ENCODE peak calls at places on chromosomes 2 and 18, in four cellular contexts. C, L, E and O are unnamed samples.

GRCh38 chr2:127049927-127050802 is 56.8 kb downstream of the BIN1 start:
- DNase-seq in C (no peak), L (peak), E (no peak), O (peak)

GRCh38 chr2:98532761-98533160 is 75.6 kb downstream of the COA5 start:
- DNase-seq in C (no peak), E (no peak), L (peak), O (no peak)

GRCh38 chr2:24657818-24658217 is 135.4 kb downstream of the PTRHD1 start:
- DNase-seq in E (no peak), L (no peak), C (no peak), O (no peak)

GRCh38 chr18:10526211-10526949 is 553 bp downstream of the NAPG start:
- DNase-seq in L (peak), E (no peak), C (peak), O (peak)

GRCh38 chr2:136131484-136131960 is 13.6 kb upstream of the CXCR4 start:
- DNase-seq in C (no peak), L (no peak), E (no peak), O (no peak)

GRCh38 chr2:226652983-226653765 is 146.4 kb downstream of the IRS1 start:
- DNase-seq in L (no peak), E (no peak), C (no peak), O (no peak)

GRCh38 chr2:64804651-64805050 is 150.9 kb upstream of the SERTAD2 start:
- DNase-seq in C (no peak), E (no peak), L (no peak), O (no peak)

GRCh38 chr2:64770137-64770780 is 116.5 kb upstream of the SERTAD2 start:
- DNase-seq in C (no peak), E (no peak), L (no peak), O (no peak)

GRCh38 chr2:88458633-88459032 is 6.1 kb upstream of the FOXI3 start:
- DNase-seq in C (no peak), L (no peak), E (no peak), O (no peak)

GRCh38 chr18:250685-251084 is 17.2 kb downstream of the THOC1 start:
- DNase-seq in L (no peak), C (no peak), E (no peak), O (no peak)

GRCh38 chr18:9102391-9103216 is at the start of gene NDUFV2:
- DNase-seq in L (peak), C (peak), E (peak), O (peak)

GRCh38 chr2:170098626-170099312 is 79.2 kb upstream of the MYO3B start:
- DNase-seq in E (no peak), L (no peak), C (no peak), O (no peak)

GRCh38 chr2:226609361-226609760 is 190.3 kb downstream of the IRS1 start:
- DNase-seq in E (no peak), L (no peak), C (no peak), O (no peak)

GRCh38 chr18:77002496-77002895 is 130.1 kb downstream of the MBP start:
- DNase-seq in E (no peak), C (no peak), L (no peak), O (no peak)

GRCh38 chr2:39568116-39568515 is 97.6 kb upstream of the TMEM178A start:
- DNase-seq in C (no peak), L (no peak), E (no peak), O (no peak)

GRCh38 chr2:41930807-41931566 is 116.8 kb upstream of the PKDCC start:
- DNase-seq in E (no peak), L (no peak), C (no peak), O (peak)

GRCh38 chr2:98346259-98347236 is at the start of gene CNGA3:
- DNase-seq in E (no peak), C (no peak), L (no peak), O (peak)

GRCh38 chr2:48530033-48530804 is at the start of gene STON1:
- DNase-seq in E (no peak), L (peak), C (no peak), O (peak)

DNA sequence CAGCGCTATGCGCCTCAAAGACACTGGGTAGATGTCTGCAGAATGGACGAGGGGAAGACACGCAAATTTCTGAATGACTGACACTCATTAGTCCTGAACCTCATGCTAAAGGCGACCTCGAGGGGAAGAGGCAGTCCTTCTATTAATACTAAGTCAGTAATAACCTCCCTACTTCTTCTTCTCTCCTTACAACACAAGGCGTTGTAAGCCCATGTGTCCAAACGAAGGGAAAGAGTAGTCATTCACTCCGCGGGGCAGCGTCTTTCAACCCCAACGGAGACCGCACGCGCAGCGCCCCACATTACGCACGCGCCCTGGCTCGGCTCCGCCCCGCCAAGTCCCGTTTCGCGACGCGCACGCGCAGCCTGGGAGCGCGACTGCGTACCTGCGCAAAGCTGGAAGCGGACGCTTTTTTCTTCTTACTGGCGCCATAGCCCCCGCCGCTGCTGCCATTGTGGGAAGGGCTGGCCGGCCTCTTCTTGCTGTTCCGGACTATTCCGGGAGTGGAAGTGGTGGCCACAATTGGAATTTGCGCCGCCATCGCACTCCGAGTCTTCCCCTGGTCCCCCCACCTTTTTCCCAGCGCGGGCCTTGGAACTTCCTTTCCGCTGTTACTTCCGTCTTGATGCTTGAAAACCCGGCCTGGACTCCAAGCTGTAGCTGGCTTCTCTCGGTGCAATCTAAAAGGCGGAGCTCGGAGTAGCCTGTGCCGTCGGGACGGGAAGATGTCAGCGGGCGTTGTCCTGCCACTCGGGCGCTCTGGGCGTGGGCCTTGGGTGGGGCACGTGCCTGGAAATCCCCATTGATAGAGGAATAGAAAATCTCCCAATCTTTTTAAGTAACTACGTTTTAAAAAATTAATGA is at the start of gene INO80C:
- DNase-seq in L (peak), E (peak), C (peak), O (peak)
- TF ChIP-seq POLR2A in L (peak), E (peak), C (peak), O (peak)

GRCh38 chr18:3448845-3449701 is 899 bp upstream of the TGIF1 start:
- DNase-seq in E (peak), C (peak), L (peak), O (peak)
- TF ChIP-seq POLR2A in E (peak), C (peak), L (peak), O (peak)

GRCh38 chr2:120013569-120014223 is 819 bp downstream of the EPB41L5 start:
- DNase-seq in C (no peak), E (no peak), L (no peak), O (no peak)

GRCh38 chr2:120016800-120017199 is 3.9 kb downstream of the EPB41L5 start:
- DNase-seq in L (no peak), C (no peak), E (no peak), O (no peak)

GRCh38 chr2:120014231-120014990 is 1.5 kb downstream of the EPB41L5 start:
- DNase-seq in C (no peak), L (no peak), E (no peak), O (no peak)

GRCh38 chr2:120012363-120012762 is 514 bp upstream of the EPB41L5 start:
- DNase-seq in C (no peak), L (no peak), E (no peak), O (no peak)

DNA sequence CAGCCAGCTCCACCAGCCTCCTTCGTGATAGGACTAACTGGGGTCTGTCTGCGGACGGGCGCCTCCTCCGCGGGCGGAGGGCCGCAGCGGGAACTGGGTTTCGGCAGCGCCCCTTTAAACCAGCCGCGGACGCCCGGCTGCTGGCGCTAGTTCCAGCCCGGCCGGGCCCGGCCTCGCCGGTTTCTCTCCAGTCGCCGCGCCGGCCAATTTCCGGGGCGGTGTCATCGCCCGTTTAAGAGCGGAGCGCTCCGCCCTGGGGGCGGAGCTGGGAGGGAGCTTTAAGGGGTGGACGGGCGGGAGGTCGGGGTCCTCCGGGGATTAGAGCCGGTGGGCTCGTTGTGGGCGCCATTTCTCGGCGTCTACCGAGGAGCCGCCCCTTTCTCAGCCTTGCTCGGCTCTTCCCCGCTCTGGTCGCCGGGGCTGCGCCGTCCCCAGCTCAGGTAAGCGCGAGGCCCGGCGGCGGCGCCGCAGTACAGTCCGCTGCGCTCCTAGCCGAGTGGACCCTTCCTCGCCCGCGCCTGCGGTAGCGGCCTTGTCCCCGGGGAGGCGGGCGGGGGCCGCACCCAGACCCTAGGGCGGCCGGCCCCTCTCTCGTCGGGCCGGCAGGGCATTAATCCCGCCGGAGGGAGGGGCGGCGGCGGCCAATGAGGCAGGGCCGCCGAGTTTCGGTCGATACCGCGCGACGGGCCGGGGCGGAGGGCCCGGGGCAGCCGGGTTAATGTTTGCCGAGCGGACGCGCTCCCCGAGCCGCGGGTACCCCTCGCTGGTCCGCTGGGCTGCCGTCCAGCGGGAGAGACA is at the start of gene EPB41L5:
- DNase-seq in L (peak), E (peak), C (peak), O (peak)
- TF ChIP-seq POLR2A in L (no peak), E (peak), C (peak), O (no peak)

GRCh38 chr2:177169810-177170514 is 42.6 kb upstream of the HNRNPA3 start:
- DNase-seq in E (no peak), C (no peak), L (no peak), O (no peak)
- TF ChIP-seq POLR2A in E (no peak), C (peak), L (no peak), O (no peak)